ENCODE peak calls at places on chromosomes 5 and 9, in six cellular contexts. N, D, P, J, E and C are unnamed samples.

GRCh38 chr9:130970052-130970451 is 31.0 kb upstream of the FIBCD1 start:
- DNase-seq in N (peak; percentile 62), P (no peak), J (no peak), D (no peak), E (no peak), C (no peak)

GRCh38 chr5:83608122-83608521 is 112.5 kb downstream of the HAPLN1 start:
- DNase-seq in N (peak; percentile 58), E (peak; percentile 72), P (peak; percentile 50), D (peak; percentile 33), J (no peak), C (peak; percentile 9)

GRCh38 chr5:122073864-122074263 is 4.2 kb downstream of the LOX start:
- DNase-seq in E (no peak), P (no peak), D (peak; percentile 47), J (no peak), N (no peak), C (no peak)

GRCh38 chr5:14118551-14119320 is 24.4 kb upstream of the TRIO start:
- DNase-seq in E (peak; percentile 28), N (peak; percentile 38), P (no peak), D (no peak), J (no peak), C (no peak)

GRCh38 chr5:102788788-102789187 is 33.7 kb downstream of the PAM start:
- DNase-seq in E (no peak), N (no peak), J (no peak), D (no peak), P (no peak), C (no peak)

GRCh38 chr5:135505973-135506372 is 29.8 kb downstream of the NEUROG1 start:
- DNase-seq in N (no peak), E (no peak), P (no peak), D (no peak), J (no peak), C (no peak)

GRCh38 chr9:15278839-15279238 is 28.2 kb downstream of the TTC39B start:
- DNase-seq in N (no peak), E (no peak), J (no peak), D (no peak), P (no peak), C (no peak)

GRCh38 chr5:1107167-1108007 is 4.5 kb downstream of the SLC12A7 start:
- DNase-seq in N (peak; percentile 91), J (peak; percentile 73), P (no peak), D (no peak), E (no peak), C (no peak)

GRCh38 chr9:108297025-108297424 is 558.8 kb downstream of the ACTL7B start:
- DNase-seq in D (no peak), E (no peak), N (no peak), P (no peak), J (peak; percentile 22), C (no peak)

GRCh38 chr5:67660149-67660548 is 463.6 kb upstream of the CD180 start:
- DNase-seq in E (no peak), D (no peak), N (no peak), J (no peak), P (no peak), C (no peak)

GRCh38 chr9:16524078-16524477 is 346.4 kb downstream of the BNC2 start:
- DNase-seq in E (no peak), J (no peak), D (no peak), N (no peak), P (no peak), C (no peak)

GRCh38 chr9:93669116-93669957 is 93.0 kb downstream of the PHF2 start:
- DNase-seq in J (peak; percentile 16), N (peak; percentile 52), P (no peak), D (no peak), E (no peak), C (no peak)

GRCh38 chr9:93668261-93668871 is 92.0 kb downstream of the PHF2 start:
- DNase-seq in E (no peak), N (peak; percentile 79), D (no peak), J (peak; percentile 12), P (no peak), C (no peak)

GRCh38 chr9:93671030-93671358 is 94.6 kb downstream of the PHF2 start:
- DNase-seq in D (no peak), J (no peak), N (no peak), P (no peak), E (no peak), C (no peak)

GRCh38 chr9:93669958-93670207 is 93.5 kb downstream of the PHF2 start:
- DNase-seq in J (no peak), E (no peak), D (no peak), N (peak; percentile 36), P (no peak), C (no peak)

GRCh38 chr9:93670208-93671029 is 94.0 kb downstream of the PHF2 start:
- DNase-seq in J (peak; percentile 11), N (peak; percentile 41), E (peak; percentile 14), D (no peak), P (peak; percentile 18), C (no peak)
- H3K4me3 ChIP-seq in J (no peak overlapping the region), N (no peak overlapping the region), E (no peak overlapping the region), D (no peak overlapping the region), P (no peak overlapping the region), C (no peak overlapping the region)

DNA sequence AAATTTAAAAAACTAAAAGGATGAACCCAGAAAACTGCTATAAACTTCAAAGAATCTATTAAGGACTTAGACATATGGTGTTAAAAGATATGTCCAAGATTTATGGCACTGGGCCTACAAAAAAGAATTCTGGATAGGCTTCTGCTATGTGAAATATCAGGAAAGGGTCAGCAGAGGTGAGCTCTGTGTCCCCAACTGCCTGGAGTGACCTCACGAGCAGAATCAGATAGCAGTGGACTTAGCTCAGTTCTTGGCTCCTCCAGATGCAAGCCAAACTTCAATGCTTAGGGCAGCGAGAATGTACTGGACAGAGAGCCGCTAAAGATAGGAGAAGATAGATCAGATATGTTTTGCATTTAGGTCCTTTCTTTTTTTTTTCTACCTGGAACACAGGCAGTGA is 54.1 kb upstream of the TNC start:
- DNase-seq in P (no peak), E (no peak), D (no peak), N (no peak), J (no peak), C (no peak)
- H3K4me3 ChIP-seq in P (no peak overlapping the region), E (no peak overlapping the region), D (no peak overlapping the region), N (no peak overlapping the region), J (no peak overlapping the region), C (no peak overlapping the region)

GRCh38 chr9:117547321-117547720 is 132.5 kb upstream of the ASTN2 start:
- DNase-seq in P (no peak), N (no peak), J (no peak), E (no peak), D (no peak), C (no peak)
- H3K4me3 ChIP-seq in P (no peak overlapping the region), N (no peak overlapping the region), J (no peak overlapping the region), E (no peak overlapping the region), D (no peak overlapping the region), C (no peak overlapping the region)

GRCh38 chr5:99061711-99062110 is 132.9 kb upstream of the CHD1 start:
- DNase-seq in N (no peak), E (no peak), J (no peak), P (peak; percentile 48), D (no peak), C (no peak)
- H3K4me3 ChIP-seq in N (no peak overlapping the region), E (no peak overlapping the region), J (no peak overlapping the region), P (no peak overlapping the region), D (no peak overlapping the region), C (no peak overlapping the region)

GRCh38 chr9:84266087-84266561 is 74.4 kb downstream of the SLC28A3 start:
- DNase-seq in N (peak; percentile 69), D (no peak), P (no peak), E (no peak), J (no peak), C (no peak)

GRCh38 chr9:84271887-84272556 is 68.5 kb downstream of the SLC28A3 start:
- DNase-seq in P (no peak), D (no peak), J (no peak), N (no peak), E (no peak), C (no peak)

GRCh38 chr9:84276741-84277140 is 63.8 kb downstream of the SLC28A3 start:
- DNase-seq in N (no peak), E (no peak), P (no peak), J (no peak), D (no peak), C (no peak)

GRCh38 chr9:84271004-84271886 is 69.3 kb downstream of the SLC28A3 start:
- DNase-seq in N (peak; percentile 68), P (peak; percentile 84), J (peak; percentile 27), E (peak; percentile 39), D (no peak), C (no peak)
- H3K4me3 ChIP-seq in N (peak overlapping the region; percentile 17), P (peak overlapping the region; percentile 42), J (no peak overlapping the region), E (no peak overlapping the region), D (no peak overlapping the region), C (no peak overlapping the region)